ENCODE peak calls at places on chromosome 1, in seven cellular contexts. One of them, this sample, is unnamed.

GRCh38 chr1:2783435-2784397 is 17.8 kb downstream of the TTC34 start:
- DNase-seq in SK-N-SH: no peak
- DNase-seq in HL-60: no peak
- DNase-seq in Panc1: no peak
- DNase-seq in K562: no peak
- DNase-seq in HCT116: no peak
- DNase-seq in HepG2: no peak
- DNase-seq in this sample: no peak

GRCh38 chr1:89633745-89634625 is 1.1 kb downstream of the LRRC8C start:
- DNase-seq in SK-N-SH: peak
- DNase-seq in HL-60: peak
- DNase-seq in Panc1: no peak
- DNase-seq in K562: peak
- DNase-seq in HCT116: no peak
- DNase-seq in HepG2: no peak
- DNase-seq in this sample: no peak

GRCh38 chr1:247332215-247332900 is 691 bp upstream of the ZNF496 start:
- DNase-seq in SK-N-SH: peak
- DNase-seq in HL-60: peak
- DNase-seq in Panc1: no peak
- DNase-seq in K562: peak
- DNase-seq in HCT116: no peak
- DNase-seq in HepG2: no peak
- DNase-seq in this sample: peak

GRCh38 chr1:25917996-25918395 is 11.8 kb upstream of the STMN1 start:
- DNase-seq in SK-N-SH: no peak
- DNase-seq in HL-60: no peak
- DNase-seq in Panc1: no peak
- DNase-seq in K562: no peak
- DNase-seq in HCT116: no peak
- DNase-seq in HepG2: no peak
- DNase-seq in this sample: no peak

GRCh38 chr1:176880954-176881595 is 283.4 kb downstream of the ASTN1 start:
- DNase-seq in SK-N-SH: peak
- DNase-seq in HL-60: peak
- DNase-seq in Panc1: peak
- DNase-seq in K562: peak
- DNase-seq in HCT116: peak
- DNase-seq in HepG2: peak
- DNase-seq in this sample: peak

GRCh38 chr1:52707927-52708655 is 9.9 kb upstream of the COA7 start:
- DNase-seq in SK-N-SH: no peak
- DNase-seq in HL-60: peak
- DNase-seq in Panc1: no peak
- DNase-seq in K562: no peak
- DNase-seq in HCT116: no peak
- DNase-seq in HepG2: peak
- DNase-seq in this sample: peak

GRCh38 chr1:10823000-10823401 is 26.6 kb upstream of the CASZ1 start:
- DNase-seq in SK-N-SH: no peak
- DNase-seq in HL-60: no peak
- DNase-seq in Panc1: no peak
- DNase-seq in K562: no peak
- DNase-seq in HCT116: no peak
- DNase-seq in HepG2: no peak
- DNase-seq in this sample: no peak

GRCh38 chr1:9721606-9722377 is 70.3 kb downstream of the PIK3CD start:
- DNase-seq in SK-N-SH: peak
- DNase-seq in HL-60: no peak
- DNase-seq in Panc1: no peak
- DNase-seq in K562: peak
- DNase-seq in HCT116: no peak
- DNase-seq in HepG2: peak
- DNase-seq in this sample: peak

GRCh38 chr1:219945795-219946194 is 17.4 kb upstream of the SLC30A10 start:
- DNase-seq in SK-N-SH: no peak
- DNase-seq in HL-60: peak
- DNase-seq in Panc1: no peak
- DNase-seq in K562: no peak
- DNase-seq in HCT116: no peak
- DNase-seq in HepG2: no peak
- DNase-seq in this sample: no peak

GRCh38 chr1:201226859-201227488 is 36.4 kb downstream of the IGFN1 start:
- DNase-seq in SK-N-SH: no peak
- DNase-seq in HL-60: no peak
- DNase-seq in Panc1: no peak
- DNase-seq in K562: no peak
- DNase-seq in HCT116: no peak
- DNase-seq in HepG2: no peak
- DNase-seq in this sample: no peak

GRCh38 chr1:47656719-47657685 is 219.2 kb downstream of the FOXD2 start:
- DNase-seq in SK-N-SH: no peak
- DNase-seq in HL-60: no peak
- DNase-seq in Panc1: no peak
- DNase-seq in K562: no peak
- DNase-seq in HCT116: no peak
- DNase-seq in HepG2: no peak
- DNase-seq in this sample: no peak

GRCh38 chr1:212454741-212455140 is 22.0 kb downstream of the NENF start:
- DNase-seq in SK-N-SH: no peak
- DNase-seq in HL-60: no peak
- DNase-seq in Panc1: no peak
- DNase-seq in K562: no peak
- DNase-seq in HCT116: no peak
- DNase-seq in HepG2: no peak
- DNase-seq in this sample: no peak

GRCh38 chr1:113388017-113388620 is 2.2 kb upstream of the MAGI3 start:
- DNase-seq in SK-N-SH: no peak
- DNase-seq in HL-60: no peak
- DNase-seq in Panc1: no peak
- DNase-seq in K562: no peak
- DNase-seq in HCT116: no peak
- DNase-seq in HepG2: no peak
- DNase-seq in this sample: no peak

GRCh38 chr1:113390871-113391642 is 742 bp downstream of the MAGI3 start:
- DNase-seq in SK-N-SH: peak
- DNase-seq in HL-60: peak
- DNase-seq in Panc1: no peak
- DNase-seq in K562: peak
- DNase-seq in HCT116: no peak
- DNase-seq in HepG2: no peak
- DNase-seq in this sample: peak

GRCh38 chr1:113389953-113390834 is at the start of gene MAGI3:
- DNase-seq in SK-N-SH: peak
- DNase-seq in HL-60: peak
- DNase-seq in Panc1: peak
- DNase-seq in K562: peak
- DNase-seq in HCT116: peak
- DNase-seq in HepG2: peak
- DNase-seq in this sample: peak

GRCh38 chr1:113389356-113389952 is 861 bp upstream of the MAGI3 start:
- DNase-seq in SK-N-SH: no peak
- DNase-seq in HL-60: no peak
- DNase-seq in Panc1: no peak
- DNase-seq in K562: no peak
- DNase-seq in HCT116: no peak
- DNase-seq in HepG2: no peak
- DNase-seq in this sample: no peak

DNA sequence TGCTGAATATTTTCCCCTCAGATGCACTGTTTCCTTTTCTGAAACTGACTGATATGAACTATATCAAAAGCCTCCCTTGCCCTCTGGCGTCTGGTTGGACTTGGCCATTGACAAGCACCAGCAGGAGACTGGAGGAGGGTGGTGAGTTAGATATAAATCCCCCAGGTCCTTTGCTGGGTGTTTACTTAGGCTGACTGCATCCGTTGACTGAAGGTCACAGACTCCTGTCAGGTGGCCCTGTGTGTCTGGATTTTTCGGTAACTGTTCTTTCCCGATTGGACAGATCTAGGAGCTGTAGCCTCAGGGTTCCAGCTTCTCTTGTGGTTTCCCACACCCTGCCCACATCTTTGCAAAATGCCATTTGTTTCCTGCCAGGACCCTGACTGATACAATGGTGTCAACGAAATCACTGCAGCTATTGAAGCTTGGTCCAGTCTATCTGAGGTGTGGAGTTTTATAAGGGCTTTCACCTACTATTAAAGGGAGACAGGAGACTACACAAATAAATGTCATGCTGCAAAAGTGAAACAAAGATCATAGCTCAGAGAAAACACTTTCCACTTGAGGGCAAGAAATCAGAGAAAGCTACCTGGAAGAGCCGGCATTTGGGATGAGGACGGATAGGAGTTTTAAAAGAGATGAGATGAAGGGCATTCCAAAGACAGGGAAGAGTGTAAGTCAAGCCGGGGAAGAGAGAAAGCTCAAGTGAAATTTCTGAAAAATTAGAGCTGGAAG is 1.5 kb upstream of the MAGI3 start:
- DNase-seq in SK-N-SH: peak
- DNase-seq in HL-60: no peak
- DNase-seq in Panc1: no peak
- DNase-seq in K562: peak
- DNase-seq in HCT116: no peak
- DNase-seq in HepG2: peak
- DNase-seq in this sample: peak
- TF ChIP-seq REST in SK-N-SH: no peak
- TF ChIP-seq REST in HL-60: no peak
- TF ChIP-seq REST in Panc1: no peak
- TF ChIP-seq REST in K562: no peak
- TF ChIP-seq REST in HCT116: no peak
- TF ChIP-seq REST in HepG2: no peak
- TF ChIP-seq REST in this sample: no peak

DNA sequence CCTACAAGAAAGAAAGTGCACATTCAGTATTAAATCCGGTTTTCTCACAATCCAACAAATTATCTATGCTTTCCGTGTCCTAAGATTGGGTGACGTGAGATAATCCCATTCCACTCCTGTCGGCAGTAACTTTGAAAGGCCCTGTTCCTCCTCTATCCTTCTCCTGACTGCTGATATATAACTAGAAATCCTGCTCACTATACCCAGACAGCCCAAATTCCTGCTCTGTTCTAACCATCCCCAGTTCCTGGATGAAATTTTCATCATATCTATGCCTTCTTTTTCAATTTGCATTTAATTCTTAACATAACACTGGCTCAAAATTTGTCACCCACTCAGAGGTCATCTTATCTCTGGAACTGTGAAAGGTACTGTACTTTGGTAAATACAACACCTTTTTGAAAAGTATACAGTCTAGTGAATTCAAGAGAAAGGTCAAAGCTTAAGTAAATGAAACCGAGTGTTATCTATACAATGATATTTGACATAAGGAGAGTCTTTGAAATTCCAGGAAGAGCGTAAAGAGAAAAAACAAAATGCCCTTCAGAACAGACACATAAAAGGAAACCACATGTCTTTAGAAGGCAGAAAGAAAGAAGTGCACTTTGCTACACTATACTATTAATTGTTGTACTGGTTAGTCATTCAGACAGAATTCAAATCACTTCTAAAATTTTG is 200.5 kb upstream of the NEGR1 start:
- DNase-seq in SK-N-SH: no peak
- DNase-seq in HL-60: no peak
- DNase-seq in Panc1: no peak
- DNase-seq in K562: no peak
- DNase-seq in HCT116: no peak
- DNase-seq in HepG2: peak
- DNase-seq in this sample: no peak
- TF ChIP-seq REST in SK-N-SH: no peak
- TF ChIP-seq REST in HL-60: no peak
- TF ChIP-seq REST in Panc1: no peak
- TF ChIP-seq REST in K562: no peak
- TF ChIP-seq REST in HCT116: no peak
- TF ChIP-seq REST in HepG2: no peak
- TF ChIP-seq REST in this sample: no peak

GRCh38 chr1:235093685-235094592 is 34.7 kb downstream of the TOMM20 start:
- DNase-seq in SK-N-SH: peak
- DNase-seq in HL-60: peak
- DNase-seq in Panc1: no peak
- DNase-seq in K562: peak
- DNase-seq in HCT116: no peak
- DNase-seq in HepG2: peak
- DNase-seq in this sample: peak

GRCh38 chr1:235095938-235096562 is 32.6 kb downstream of the TOMM20 start:
- DNase-seq in SK-N-SH: no peak
- DNase-seq in HL-60: no peak
- DNase-seq in Panc1: no peak
- DNase-seq in K562: no peak
- DNase-seq in HCT116: no peak
- DNase-seq in HepG2: no peak
- DNase-seq in this sample: no peak

GRCh38 chr1:235088907-235089306 is 39.7 kb downstream of the TOMM20 start:
- DNase-seq in SK-N-SH: no peak
- DNase-seq in HL-60: no peak
- DNase-seq in Panc1: no peak
- DNase-seq in K562: no peak
- DNase-seq in HCT116: no peak
- DNase-seq in HepG2: no peak
- DNase-seq in this sample: no peak

GRCh38 chr1:235090406-235091069 is 38.1 kb downstream of the TOMM20 start:
- DNase-seq in SK-N-SH: no peak
- DNase-seq in HL-60: no peak
- DNase-seq in Panc1: no peak
- DNase-seq in K562: no peak
- DNase-seq in HCT116: no peak
- DNase-seq in HepG2: peak
- DNase-seq in this sample: no peak

GRCh38 chr1:235093013-235093618 is 35.5 kb downstream of the TOMM20 start:
- DNase-seq in SK-N-SH: peak
- DNase-seq in HL-60: peak
- DNase-seq in Panc1: no peak
- DNase-seq in K562: no peak
- DNase-seq in HCT116: no peak
- DNase-seq in HepG2: peak
- DNase-seq in this sample: peak
- TF ChIP-seq REST in SK-N-SH: no peak
- TF ChIP-seq REST in HL-60: no peak
- TF ChIP-seq REST in Panc1: no peak
- TF ChIP-seq REST in K562: no peak
- TF ChIP-seq REST in HCT116: no peak
- TF ChIP-seq REST in HepG2: no peak
- TF ChIP-seq REST in this sample: no peak

GRCh38 chr1:182595641-182596240 is 6.7 kb upstream of the RNASEL start:
- DNase-seq in SK-N-SH: peak
- DNase-seq in HL-60: peak
- DNase-seq in Panc1: peak
- DNase-seq in K562: peak
- DNase-seq in HCT116: peak
- DNase-seq in HepG2: peak
- DNase-seq in this sample: peak

GRCh38 chr1:182598296-182598695 is 5.9 kb downstream of the RGS16 start:
- DNase-seq in SK-N-SH: no peak
- DNase-seq in HL-60: no peak
- DNase-seq in Panc1: no peak
- DNase-seq in K562: no peak
- DNase-seq in HCT116: no peak
- DNase-seq in HepG2: no peak
- DNase-seq in this sample: no peak

GRCh38 chr1:182600036-182600713 is 4.0 kb downstream of the RGS16 start:
- DNase-seq in SK-N-SH: no peak
- DNase-seq in HL-60: no peak
- DNase-seq in Panc1: no peak
- DNase-seq in K562: no peak
- DNase-seq in HCT116: no peak
- DNase-seq in HepG2: no peak
- DNase-seq in this sample: no peak

GRCh38 chr1:182599339-182599738 is 4.8 kb downstream of the RGS16 start:
- DNase-seq in SK-N-SH: peak
- DNase-seq in HL-60: no peak
- DNase-seq in Panc1: no peak
- DNase-seq in K562: peak
- DNase-seq in HCT116: no peak
- DNase-seq in HepG2: no peak
- DNase-seq in this sample: no peak

GRCh38 chr1:182596934-182597333 is 7.3 kb downstream of the RGS16 start:
- DNase-seq in SK-N-SH: no peak
- DNase-seq in HL-60: no peak
- DNase-seq in Panc1: no peak
- DNase-seq in K562: no peak
- DNase-seq in HCT116: no peak
- DNase-seq in HepG2: no peak
- DNase-seq in this sample: no peak
- TF ChIP-seq REST in SK-N-SH: no peak
- TF ChIP-seq REST in HL-60: no peak
- TF ChIP-seq REST in Panc1: no peak
- TF ChIP-seq REST in K562: no peak
- TF ChIP-seq REST in HCT116: no peak
- TF ChIP-seq REST in HepG2: no peak
- TF ChIP-seq REST in this sample: no peak